ENCODE peak calls at places on chromosome 17, in nine cellular contexts. One of them, this sample, is unnamed.

GRCh38 chr17:81328925-81329278 is 33.8 kb upstream of the SLC38A10 start:
- DNase-seq in foreskin fibroblast: no peak
- DNase-seq in thyroid gland: no peak
- DNase-seq in OCI-LY7: no peak
- DNase-seq in AG04449: no peak
- DNase-seq in H9: no peak
- DNase-seq in hepatocyte: no peak
- DNase-seq in stomach: no peak
- DNase-seq in AG10803: no peak
- DNase-seq in this sample: no peak

GRCh38 chr17:74433421-74434121 is 1.7 kb downstream of the GPRC5C start:
- DNase-seq in foreskin fibroblast: no peak
- DNase-seq in thyroid gland: peak
- DNase-seq in OCI-LY7: no peak
- DNase-seq in AG04449: no peak
- DNase-seq in H9: peak
- DNase-seq in hepatocyte: peak
- DNase-seq in stomach: peak
- DNase-seq in AG10803: no peak
- DNase-seq in this sample: no peak

GRCh38 chr17:5282639-5283217 is 644 bp downstream of the RABEP1 start:
- DNase-seq in foreskin fibroblast: no peak
- DNase-seq in thyroid gland: peak
- DNase-seq in OCI-LY7: peak
- DNase-seq in AG04449: no peak
- DNase-seq in H9: no peak
- DNase-seq in hepatocyte: no peak
- DNase-seq in stomach: no peak
- DNase-seq in AG10803: no peak
- DNase-seq in this sample: no peak

GRCh38 chr17:39143552-39144093 is 7.8 kb downstream of the PLXDC1 start:
- DNase-seq in foreskin fibroblast: no peak
- DNase-seq in thyroid gland: no peak
- DNase-seq in OCI-LY7: no peak
- DNase-seq in AG04449: no peak
- DNase-seq in H9: no peak
- DNase-seq in hepatocyte: no peak
- DNase-seq in stomach: no peak
- DNase-seq in AG10803: peak
- DNase-seq in this sample: no peak

GRCh38 chr17:81866440-81867122 is 4.6 kb downstream of the ARHGDIA start:
- DNase-seq in foreskin fibroblast: no peak
- DNase-seq in thyroid gland: no peak
- DNase-seq in OCI-LY7: peak
- DNase-seq in AG04449: no peak
- DNase-seq in H9: no peak
- DNase-seq in hepatocyte: no peak
- DNase-seq in stomach: no peak
- DNase-seq in AG10803: no peak
- DNase-seq in this sample: no peak

GRCh38 chr17:36153887-36154576 is 22.4 kb downstream of the TBC1D3B start:
- DNase-seq in foreskin fibroblast: no peak
- DNase-seq in thyroid gland: no peak
- DNase-seq in OCI-LY7: no peak
- DNase-seq in AG04449: no peak
- DNase-seq in H9: no peak
- DNase-seq in hepatocyte: no peak
- DNase-seq in stomach: no peak
- DNase-seq in AG10803: no peak
- DNase-seq in this sample: no peak

GRCh38 chr17:72697602-72698146 is 394.8 kb downstream of the SLC39A11 start:
- DNase-seq in foreskin fibroblast: no peak
- DNase-seq in thyroid gland: no peak
- DNase-seq in OCI-LY7: no peak
- DNase-seq in AG04449: no peak
- DNase-seq in H9: no peak
- DNase-seq in hepatocyte: peak
- DNase-seq in stomach: no peak
- DNase-seq in AG10803: no peak
- DNase-seq in this sample: no peak

GRCh38 chr17:71985111-71986039 is 135.4 kb upstream of the SOX9 start:
- DNase-seq in foreskin fibroblast: no peak
- DNase-seq in thyroid gland: no peak
- DNase-seq in OCI-LY7: no peak
- DNase-seq in AG04449: no peak
- DNase-seq in H9: no peak
- DNase-seq in hepatocyte: no peak
- DNase-seq in stomach: no peak
- DNase-seq in AG10803: no peak
- DNase-seq in this sample: no peak

GRCh38 chr17:386145-386876 is 33.7 kb upstream of the RPH3AL start:
- DNase-seq in foreskin fibroblast: no peak
- DNase-seq in thyroid gland: peak
- DNase-seq in OCI-LY7: peak
- DNase-seq in AG04449: no peak
- DNase-seq in H9: peak
- DNase-seq in hepatocyte: peak
- DNase-seq in stomach: peak
- DNase-seq in AG10803: peak
- DNase-seq in this sample: peak

GRCh38 chr17:77924757-77925336 is 33.7 kb upstream of the TNRC6C start:
- DNase-seq in foreskin fibroblast: no peak
- DNase-seq in thyroid gland: no peak
- DNase-seq in OCI-LY7: no peak
- DNase-seq in AG04449: no peak
- DNase-seq in H9: peak
- DNase-seq in hepatocyte: no peak
- DNase-seq in stomach: peak
- DNase-seq in AG10803: peak
- DNase-seq in this sample: no peak

GRCh38 chr17:78306913-78307312 is 53.0 kb downstream of the SOCS3 start:
- DNase-seq in foreskin fibroblast: no peak
- DNase-seq in thyroid gland: no peak
- DNase-seq in OCI-LY7: no peak
- DNase-seq in AG04449: no peak
- DNase-seq in H9: no peak
- DNase-seq in hepatocyte: no peak
- DNase-seq in stomach: no peak
- DNase-seq in AG10803: no peak
- DNase-seq in this sample: no peak

GRCh38 chr17:21452377-21453143 is 76.4 kb downstream of the KCNJ12 start:
- DNase-seq in foreskin fibroblast: peak
- DNase-seq in thyroid gland: peak
- DNase-seq in OCI-LY7: peak
- DNase-seq in AG04449: no peak
- DNase-seq in H9: peak
- DNase-seq in hepatocyte: peak
- DNase-seq in stomach: peak
- DNase-seq in AG10803: peak
- DNase-seq in this sample: no peak

GRCh38 chr17:27572665-27573064 is 58.3 kb upstream of the LGALS9 start:
- DNase-seq in foreskin fibroblast: peak
- DNase-seq in thyroid gland: no peak
- DNase-seq in OCI-LY7: no peak
- DNase-seq in AG04449: no peak
- DNase-seq in H9: no peak
- DNase-seq in hepatocyte: no peak
- DNase-seq in stomach: no peak
- DNase-seq in AG10803: peak
- DNase-seq in this sample: no peak

GRCh38 chr17:39658760-39659159 is 6.4 kb upstream of the TCAP start:
- DNase-seq in foreskin fibroblast: no peak
- DNase-seq in thyroid gland: no peak
- DNase-seq in OCI-LY7: no peak
- DNase-seq in AG04449: no peak
- DNase-seq in H9: no peak
- DNase-seq in hepatocyte: no peak
- DNase-seq in stomach: no peak
- DNase-seq in AG10803: no peak
- DNase-seq in this sample: no peak

GRCh38 chr17:31095239-31096105 is 695 bp downstream of the NF1 start:
- DNase-seq in foreskin fibroblast: peak
- DNase-seq in thyroid gland: peak
- DNase-seq in OCI-LY7: peak
- DNase-seq in AG04449: no peak
- DNase-seq in H9: peak
- DNase-seq in hepatocyte: peak
- DNase-seq in stomach: peak
- DNase-seq in AG10803: peak
- DNase-seq in this sample: peak

GRCh38 chr17:47882247-47882646 is 13.8 kb upstream of the SP2 start:
- DNase-seq in foreskin fibroblast: peak
- DNase-seq in thyroid gland: no peak
- DNase-seq in OCI-LY7: no peak
- DNase-seq in AG04449: no peak
- DNase-seq in H9: no peak
- DNase-seq in hepatocyte: no peak
- DNase-seq in stomach: peak
- DNase-seq in AG10803: peak
- DNase-seq in this sample: no peak

GRCh38 chr17:65800655-65801054 is 239.2 kb upstream of the AXIN2 start:
- DNase-seq in foreskin fibroblast: no peak
- DNase-seq in thyroid gland: no peak
- DNase-seq in OCI-LY7: no peak
- DNase-seq in AG04449: no peak
- DNase-seq in H9: no peak
- DNase-seq in hepatocyte: no peak
- DNase-seq in stomach: no peak
- DNase-seq in AG10803: no peak
- DNase-seq in this sample: no peak

GRCh38 chr17:52930581-52930980 is 772.1 kb upstream of the CA10 start:
- DNase-seq in foreskin fibroblast: no peak
- DNase-seq in thyroid gland: no peak
- DNase-seq in OCI-LY7: no peak
- DNase-seq in AG04449: no peak
- DNase-seq in H9: no peak
- DNase-seq in hepatocyte: no peak
- DNase-seq in stomach: no peak
- DNase-seq in AG10803: no peak
- DNase-seq in this sample: no peak

GRCh38 chr17:7393613-7394451 is 493 bp downstream of the PLSCR3 start:
- DNase-seq in foreskin fibroblast: no peak
- DNase-seq in thyroid gland: peak
- DNase-seq in OCI-LY7: peak
- DNase-seq in AG04449: no peak
- DNase-seq in H9: peak
- DNase-seq in hepatocyte: peak
- DNase-seq in stomach: peak
- DNase-seq in AG10803: no peak
- DNase-seq in this sample: no peak
- TF ChIP-seq CTCF in foreskin fibroblast: no peak
- TF ChIP-seq CTCF in thyroid gland: no peak
- TF ChIP-seq CTCF in OCI-LY7: no peak
- TF ChIP-seq CTCF in AG04449: peak
- TF ChIP-seq CTCF in H9: peak
- TF ChIP-seq CTCF in hepatocyte: peak
- TF ChIP-seq CTCF in stomach: no peak
- TF ChIP-seq CTCF in AG10803: no peak
- TF ChIP-seq CTCF in this sample: no peak

GRCh38 chr17:18139949-18140348 is 31.4 kb downstream of the MYO15A start:
- DNase-seq in foreskin fibroblast: peak
- DNase-seq in thyroid gland: no peak
- DNase-seq in OCI-LY7: no peak
- DNase-seq in AG04449: no peak
- DNase-seq in H9: no peak
- DNase-seq in hepatocyte: peak
- DNase-seq in stomach: no peak
- DNase-seq in AG10803: peak
- DNase-seq in this sample: no peak
- TF ChIP-seq CTCF in foreskin fibroblast: peak
- TF ChIP-seq CTCF in thyroid gland: no peak
- TF ChIP-seq CTCF in OCI-LY7: peak
- TF ChIP-seq CTCF in AG04449: peak
- TF ChIP-seq CTCF in H9: peak
- TF ChIP-seq CTCF in hepatocyte: peak
- TF ChIP-seq CTCF in stomach: no peak
- TF ChIP-seq CTCF in AG10803: peak
- TF ChIP-seq CTCF in this sample: no peak

DNA sequence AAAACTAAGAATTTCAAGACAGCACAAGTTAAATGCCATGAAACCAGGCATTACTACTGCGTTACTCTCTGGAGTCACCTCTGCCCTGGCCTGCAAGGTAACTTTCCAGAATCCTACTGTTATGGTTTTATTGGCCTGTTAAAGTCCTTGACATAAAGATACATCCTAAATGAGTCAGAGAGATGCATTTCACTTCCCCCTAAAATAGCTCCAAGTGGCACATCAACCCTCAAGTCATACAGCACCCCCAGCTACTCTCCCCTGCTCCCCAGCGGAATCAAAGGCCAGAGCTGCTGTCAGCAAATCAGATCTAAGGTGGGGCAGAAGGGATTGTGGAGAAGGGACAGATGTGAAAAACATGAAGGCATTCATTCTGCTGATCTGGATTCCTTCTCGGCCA is 8.4 kb upstream of the CCL1 start:
- DNase-seq in foreskin fibroblast: no peak
- DNase-seq in thyroid gland: no peak
- DNase-seq in OCI-LY7: peak
- DNase-seq in AG04449: no peak
- DNase-seq in H9: no peak
- DNase-seq in hepatocyte: no peak
- DNase-seq in stomach: no peak
- DNase-seq in AG10803: no peak
- DNase-seq in this sample: no peak
- TF ChIP-seq CTCF in foreskin fibroblast: no peak
- TF ChIP-seq CTCF in thyroid gland: no peak
- TF ChIP-seq CTCF in OCI-LY7: no peak
- TF ChIP-seq CTCF in AG04449: no peak
- TF ChIP-seq CTCF in H9: no peak
- TF ChIP-seq CTCF in hepatocyte: no peak
- TF ChIP-seq CTCF in stomach: no peak
- TF ChIP-seq CTCF in AG10803: no peak
- TF ChIP-seq CTCF in this sample: no peak

GRCh38 chr17:45222994-45223540 is 1.4 kb downstream of the FMNL1 start:
- DNase-seq in foreskin fibroblast: no peak
- DNase-seq in thyroid gland: no peak
- DNase-seq in OCI-LY7: no peak
- DNase-seq in AG04449: no peak
- DNase-seq in H9: peak
- DNase-seq in hepatocyte: no peak
- DNase-seq in stomach: no peak
- DNase-seq in AG10803: no peak
- DNase-seq in this sample: no peak

GRCh38 chr17:45225051-45225700 is 3.5 kb downstream of the FMNL1 start:
- DNase-seq in foreskin fibroblast: no peak
- DNase-seq in thyroid gland: no peak
- DNase-seq in OCI-LY7: peak
- DNase-seq in AG04449: no peak
- DNase-seq in H9: peak
- DNase-seq in hepatocyte: no peak
- DNase-seq in stomach: no peak
- DNase-seq in AG10803: no peak
- DNase-seq in this sample: no peak

GRCh38 chr17:45222273-45222993 is 748 bp downstream of the FMNL1 start:
- DNase-seq in foreskin fibroblast: no peak
- DNase-seq in thyroid gland: no peak
- DNase-seq in OCI-LY7: peak
- DNase-seq in AG04449: no peak
- DNase-seq in H9: peak
- DNase-seq in hepatocyte: no peak
- DNase-seq in stomach: no peak
- DNase-seq in AG10803: no peak
- DNase-seq in this sample: no peak

GRCh38 chr17:45224671-45225050 is 3.0 kb downstream of the FMNL1 start:
- DNase-seq in foreskin fibroblast: no peak
- DNase-seq in thyroid gland: no peak
- DNase-seq in OCI-LY7: no peak
- DNase-seq in AG04449: no peak
- DNase-seq in H9: no peak
- DNase-seq in hepatocyte: no peak
- DNase-seq in stomach: no peak
- DNase-seq in AG10803: no peak
- DNase-seq in this sample: no peak

GRCh38 chr17:45223541-45224528 is 2.1 kb downstream of the FMNL1 start:
- DNase-seq in foreskin fibroblast: no peak
- DNase-seq in thyroid gland: no peak
- DNase-seq in OCI-LY7: peak
- DNase-seq in AG04449: no peak
- DNase-seq in H9: no peak
- DNase-seq in hepatocyte: no peak
- DNase-seq in stomach: no peak
- DNase-seq in AG10803: no peak
- DNase-seq in this sample: no peak
- TF ChIP-seq CTCF in foreskin fibroblast: no peak
- TF ChIP-seq CTCF in thyroid gland: no peak
- TF ChIP-seq CTCF in OCI-LY7: peak
- TF ChIP-seq CTCF in AG04449: no peak
- TF ChIP-seq CTCF in H9: peak
- TF ChIP-seq CTCF in hepatocyte: no peak
- TF ChIP-seq CTCF in stomach: no peak
- TF ChIP-seq CTCF in AG10803: no peak
- TF ChIP-seq CTCF in this sample: no peak